ENCODE peak calls at places on chromosome 4, in six cellular contexts. S is A172; D is activated CD8-positive, alpha-beta T cell treated with anti-CD3 and anti-CD28 coated beads for 36 hours; U is glutamatergic neuron; R is caudate nucleus; X is hippocampal formation. Z is an unnamed sample.

GRCh38 chr4:59612235-59612634 is 1587.9 kb upstream of the ADGRL3 start:
- DNase-seq in S (peak; percentile 78), D (no peak), U (no peak), R (no peak), X (no peak), Z (no peak)

GRCh38 chr4:15917297-15917696 is 21.2 kb downstream of the FGFBP1 start:
- DNase-seq in S (no peak), D (no peak), U (no peak), R (no peak), X (no peak), Z (no peak)

GRCh38 chr4:148017801-148018200 is 285.9 kb downstream of the ARHGAP10 start:
- DNase-seq in S (no peak), D (no peak), U (no peak), R (no peak), X (no peak), Z (no peak)

GRCh38 chr4:140691369-140691768 is 64.8 kb downstream of the TBC1D9 start:
- DNase-seq in S (no peak), D (no peak), U (no peak), R (no peak), X (no peak), Z (no peak)

GRCh38 chr4:153729901-153730300 is 29.9 kb downstream of the RNF175 start:
- DNase-seq in S (no peak), D (no peak), U (no peak), R (no peak), X (no peak), Z (no peak)

GRCh38 chr4:156223985-156224384 is 270.3 kb upstream of the CTSO start:
- DNase-seq in S (no peak), D (no peak), U (no peak), R (no peak), X (no peak), Z (no peak)

GRCh38 chr4:99402765-99403164 is 32.4 kb downstream of the ADH7 start:
- DNase-seq in S (no peak), D (no peak), U (no peak), R (no peak), X (no peak), Z (no peak)

GRCh38 chr4:108834787-108835384 is 72.0 kb upstream of the ETNPPL start:
- DNase-seq in S (peak; percentile 46), D (no peak), U (no peak), R (no peak), X (no peak), Z (no peak)